ENCODE peak calls at places on chromosomes 13 and 19, in four cellular contexts. F is fibroblast of lung, Z is psoas muscle, R is osteoblast. G is an unnamed sample.

GRCh38 chr19:48568345-48568886 is 16.4 kb downstream of the SULT2B1 start:
- DNase-seq in F (peak; percentile 92), Z (peak; percentile 95), R (peak; percentile 97), G (peak; percentile 59)

GRCh38 chr19:36049080-36049698 is 4.9 kb downstream of the THAP8 start:
- DNase-seq in F (no peak), Z (no peak), R (no peak), G (no peak)

GRCh38 chr19:34555447-34555846 is 73.9 kb downstream of the WTIP start:
- DNase-seq in F (peak; percentile 1), Z (no peak), R (no peak), G (no peak)

GRCh38 chr13:81396172-81396571 is 1055.2 kb upstream of the SPRY2 start:
- DNase-seq in F (no peak), Z (no peak), R (no peak), G (no peak)

GRCh38 chr19:6738726-6739389 is 622 bp upstream of the TRIP10 start:
- DNase-seq in F (no peak), Z (peak; percentile 86), R (no peak), G (no peak)

GRCh38 chr19:48454150-48454730 is 1.1 kb upstream of the KCNJ14 start:
- DNase-seq in F (no peak), Z (no peak), R (peak; percentile 46), G (no peak)

GRCh38 chr13:29877456-29878096 is 27.2 kb upstream of the UBL3 start:
- DNase-seq in F (no peak), Z (no peak), R (no peak), G (no peak)

GRCh38 chr19:29265436-29265835 is 52.5 kb upstream of the UQCRFS1 start:
- DNase-seq in F (no peak), Z (no peak), R (peak; percentile 38), G (no peak)

GRCh38 chr19:50486823-50487515 is 10.3 kb upstream of the GARIN5A start:
- DNase-seq in F (peak; percentile 44), Z (peak; percentile 74), R (no peak), G (no peak)

GRCh38 chr13:50810468-50810867 is 33.0 kb downstream of the DLEU7 start:
- DNase-seq in F (no peak), Z (no peak), R (no peak), G (no peak)

GRCh38 chr13:19910336-19911072 is 47.1 kb upstream of the ZMYM5 start:
- DNase-seq in F (no peak), Z (no peak), R (peak; percentile 65), G (no peak)

GRCh38 chr13:41533676-41534075 is 76.3 kb downstream of the RGCC start:
- DNase-seq in F (peak; percentile 40), Z (no peak), R (no peak), G (no peak)

GRCh38 chr13:30463820-30464495 is 1.8 kb downstream of the HMGB1 start:
- DNase-seq in F (peak; percentile 69), Z (peak; percentile 79), R (no peak), G (no peak)

GRCh38 chr13:102825400-102825799 is 20.4 kb upstream of the ERCC5 start:
- DNase-seq in F (no peak), Z (no peak), R (peak; percentile 21), G (no peak)

GRCh38 chr19:41993612-41994483 is at the start of gene ATP1A3:
- DNase-seq in F (peak; percentile 16), Z (no peak), R (peak; percentile 98), G (no peak)

GRCh38 chr19:11767633-11768133 is 883 bp downstream of the ZNF441 start:
- DNase-seq in F (peak; percentile 31), Z (peak; percentile 64), R (peak; percentile 83), G (no peak)

GRCh38 chr19:54325631-54326030 is 12.7 kb upstream of the LILRA5 start:
- DNase-seq in F (no peak), Z (no peak), R (peak; percentile 45), G (no peak)

GRCh38 chr19:16599655-16600346 is 27.6 kb upstream of the SLC35E1 start:
- DNase-seq in F (no peak), Z (no peak), R (peak; percentile 47), G (no peak)

GRCh38 chr13:111945086-111945485 is 121.9 kb upstream of the SOX1 start:
- DNase-seq in F (no peak), Z (no peak), R (no peak), G (no peak)

GRCh38 chr13:20672772-20673171 is 30.7 kb upstream of the IL17D start:
- DNase-seq in F (peak; percentile 20), Z (no peak), R (peak; percentile 3), G (peak; percentile 6)

GRCh38 chr13:110628477-110628793 is 13.1 kb downstream of the NAXD start:
- DNase-seq in F (no peak), Z (no peak), R (peak; percentile 60), G (no peak)

GRCh38 chr19:55473613-55474012 is 2.8 kb upstream of the ZNF628 start:
- DNase-seq in F (no peak), Z (no peak), R (peak; percentile 90), G (no peak)

GRCh38 chr19:35908977-35909683 is 1.0 kb upstream of the TYROBP start:
- DNase-seq in F (no peak), Z (peak; percentile 84), R (peak; percentile 51), G (no peak)

GRCh38 chr13:71285700-71286099 is 581.3 kb downstream of the DACH1 start:
- DNase-seq in F (no peak), Z (no peak), R (no peak), G (no peak)

GRCh38 chr19:10516064-10516385 is 1.2 kb downstream of the S1PR5 start:
- DNase-seq in F (no peak), Z (no peak), R (peak; percentile 61), G (no peak)

GRCh38 chr13:49759503-49759902 is 33.0 kb downstream of the KPNA3 start:
- DNase-seq in F (no peak), Z (no peak), R (no peak), G (no peak)

GRCh38 chr13:76425930-76426329 is 460.3 kb downstream of the KCTD12 start:
- DNase-seq in F (peak; percentile 93), Z (no peak), R (peak; percentile 13), G (peak; percentile 78)

GRCh38 chr19:29741776-29742175 is 26.7 kb upstream of the C19orf12 start:
- DNase-seq in F (no peak), Z (no peak), R (no peak), G (no peak)

GRCh38 chr19:12867120-12868099 is 13.8 kb downstream of the DNASE2 start:
- DNase-seq in F (peak; percentile 52), Z (peak; percentile 66), R (peak; percentile 96), G (no peak)

GRCh38 chr19:27774827-27775226 is 1438.1 kb downstream of the UQCRFS1 start:
- DNase-seq in F (no peak), Z (no peak), R (no peak), G (no peak)

GRCh38 chr13:90564096-90564495 is 783.4 kb upstream of the MIR17HG start:
- DNase-seq in F (no peak), Z (no peak), R (no peak), G (no peak)

GRCh38 chr19:40702337-40703012 is 12.0 kb upstream of the NUMBL start:
- DNase-seq in F (peak; percentile 30), Z (no peak), R (no peak), G (no peak)

DNA sequence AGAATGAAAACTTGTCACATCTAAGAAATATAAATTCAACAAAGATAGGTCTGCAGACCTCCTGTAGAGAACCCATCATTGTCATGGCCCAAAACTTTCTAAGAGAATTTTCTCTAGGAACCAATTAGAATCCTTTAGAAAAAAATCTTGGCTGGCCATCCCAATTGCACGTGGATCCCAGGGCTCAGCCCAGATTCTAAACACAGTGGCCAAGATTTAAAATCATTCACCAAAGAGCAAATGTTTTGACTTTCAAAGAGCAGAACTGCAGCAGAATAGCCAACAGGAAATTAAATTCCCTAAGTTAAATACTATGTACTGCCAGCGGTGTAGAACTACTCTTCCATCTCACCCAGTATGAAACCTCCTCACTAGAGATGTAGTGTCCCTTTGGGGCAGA is 21.3 kb downstream of the IPO5 start:
- DNase-seq in F (no peak), Z (no peak), R (peak; percentile 85), G (no peak)
- H3K27ac ChIP-seq in F (no peak overlapping the region), Z (no peak overlapping the region), R (no peak overlapping the region), G (no peak overlapping the region)

GRCh38 chr13:99360696-99361095 is 53.5 kb upstream of the GPR183 start:
- DNase-seq in F (no peak), Z (no peak), R (no peak), G (no peak)

GRCh38 chr13:99363391-99363790 is 56.2 kb upstream of the GPR183 start:
- DNase-seq in F (no peak), Z (no peak), R (no peak), G (no peak)

GRCh38 chr13:99359493-99359892 is 52.3 kb upstream of the GPR183 start:
- DNase-seq in F (no peak), Z (no peak), R (no peak), G (no peak)

GRCh38 chr13:99362362-99362761 is 55.2 kb upstream of the GPR183 start:
- DNase-seq in F (no peak), Z (no peak), R (no peak), G (no peak)

GRCh38 chr13:99361197-99361596 is 54.0 kb upstream of the GPR183 start:
- DNase-seq in F (no peak), Z (no peak), R (no peak), G (no peak)
- H3K27ac ChIP-seq in F (no peak overlapping the region), Z (no peak overlapping the region), R (no peak overlapping the region), G (no peak overlapping the region)

GRCh38 chr19:46112527-46112926 is 12.0 kb downstream of the IGFL3 start:
- DNase-seq in F (no peak), Z (no peak), R (no peak), G (no peak)

GRCh38 chr19:46111376-46111775 is 13.1 kb downstream of the IGFL3 start:
- DNase-seq in F (no peak), Z (no peak), R (no peak), G (no peak)

GRCh38 chr19:46115396-46116109 is 8.9 kb downstream of the IGFL3 start:
- DNase-seq in F (peak; percentile 57), Z (no peak), R (peak; percentile 85), G (peak; percentile 39)

GRCh38 chr19:46116121-46116520 is 8.4 kb downstream of the IGFL3 start:
- DNase-seq in F (no peak), Z (no peak), R (no peak), G (no peak)

DNA sequence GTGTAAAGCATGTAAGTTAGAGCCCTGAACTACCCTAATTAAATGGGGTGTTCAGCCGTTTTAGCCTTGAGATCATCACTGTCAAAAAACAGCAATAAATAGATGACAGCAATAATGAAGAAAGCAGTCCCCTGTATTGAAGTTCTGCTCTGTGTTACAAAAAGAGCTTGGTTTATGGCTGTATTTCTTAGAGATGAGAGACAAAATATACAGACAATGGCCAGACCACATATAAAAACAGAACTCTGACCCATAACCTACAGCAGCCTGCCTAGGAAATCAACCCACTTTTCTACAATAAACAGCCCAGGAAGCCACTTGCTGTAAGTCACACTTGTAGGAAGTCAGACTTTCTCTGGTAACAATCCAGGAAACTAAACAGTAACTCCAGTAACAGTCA is 10.8 kb downstream of the IGFL3 start:
- DNase-seq in F (no peak), Z (no peak), R (no peak), G (no peak)
- H3K27ac ChIP-seq in F (no peak overlapping the region), Z (no peak overlapping the region), R (no peak overlapping the region), G (no peak overlapping the region)

DNA sequence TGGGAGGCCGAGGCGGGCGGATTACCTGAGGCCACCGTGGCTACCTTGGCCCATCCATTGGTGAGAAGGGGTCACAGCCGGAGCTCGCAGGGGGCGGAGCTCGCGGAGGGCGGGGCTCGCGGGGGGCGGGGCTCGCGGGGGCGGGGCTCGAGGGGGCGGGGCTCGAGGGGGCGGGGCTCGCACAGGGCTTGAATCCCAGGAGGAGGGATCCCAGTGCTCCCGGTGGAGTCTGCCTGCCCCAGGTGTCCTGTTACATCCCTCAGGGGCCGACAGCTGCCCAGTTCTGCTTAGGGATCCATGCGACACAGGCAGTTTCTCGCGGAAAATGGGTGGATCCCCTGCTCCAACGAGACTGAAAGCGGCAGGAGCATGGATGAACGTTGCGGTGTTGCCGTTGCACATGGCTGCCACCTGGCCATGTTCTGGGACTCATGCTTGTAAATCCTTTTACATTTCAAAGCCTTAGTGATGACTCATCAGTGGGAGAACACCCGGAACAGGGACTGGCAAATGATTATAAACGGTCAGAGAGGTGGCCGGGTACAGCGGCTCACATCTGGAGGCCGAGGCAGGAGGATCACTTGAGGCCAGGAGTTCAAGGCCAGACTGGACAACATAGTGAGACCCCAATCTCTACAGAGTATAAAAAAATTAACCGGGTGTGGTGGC is 25.1 kb downstream of the TMPRSS9 start:
- DNase-seq in F (peak; percentile 71), Z (peak; percentile 70), R (peak; percentile 95), G (peak; percentile 27)
- H3K27ac ChIP-seq in F (no peak overlapping the region), Z (no peak overlapping the region), R (no peak overlapping the region), G (no peak overlapping the region)